ENCODE peak calls at places on chromosomes 2 and 18, in four cellular contexts. T is mesendoderm, U is cardiac muscle cell, A is heart right ventricle. Y is an unnamed sample. For H3K4me1, the result is how much of the 10 kb centered on the place peaks cover.

GRCh38 chr2:119242276-119243119 is 18.9 kb downstream of the STEAP3 start:
- DNase-seq in U (no peak), A (no peak), T (no peak), Y (no peak)

GRCh38 chr2:159074605-159075004 is 106.2 kb downstream of the TANC1 start:
- DNase-seq in A (no peak), U (no peak), T (no peak), Y (no peak)

GRCh38 chr2:82834893-82835292 is 1624.2 kb downstream of the SUCLG1 start:
- DNase-seq in U (no peak), T (no peak), A (no peak), Y (no peak)

GRCh38 chr2:190996338-190996946 is 17.5 kb downstream of the STAT1 start:
- DNase-seq in T (peak), A (no peak), U (peak), Y (no peak)

GRCh38 chr2:42348113-42348805 is 12.8 kb downstream of the COX7A2L start:
- DNase-seq in T (no peak), U (no peak), A (no peak), Y (no peak)

GRCh38 chr2:240463866-240464481 is 28.5 kb downstream of the GPC1 start:
- DNase-seq in T (no peak), A (peak), U (no peak), Y (no peak)

GRCh38 chr18:42798606-42799005 is 316.9 kb downstream of the RIT2 start:
- DNase-seq in U (no peak), A (no peak), T (peak), Y (no peak)

GRCh38 chr2:181371782-181372292 is 85.3 kb upstream of the ITGA4 start:
- DNase-seq in A (no peak), T (no peak), U (peak), Y (peak)

GRCh38 chr2:76953733-76954347 is 568.3 kb downstream of the LRRTM4 start:
- DNase-seq in T (peak), A (peak), U (peak), Y (peak)

GRCh38 chr2:86556508-86556907 is 6.7 kb downstream of the CHMP3 start:
- DNase-seq in U (no peak), T (peak), A (no peak), Y (no peak)

GRCh38 chr2:111918383-111918806 is 20.0 kb downstream of the MERTK start:
- DNase-seq in T (no peak), U (peak), A (no peak), Y (no peak)

GRCh38 chr2:175877845-175878563 is 124.1 kb downstream of the LNPK start:
- DNase-seq in A (no peak), T (no peak), U (peak), Y (no peak)

GRCh38 chr2:60868589-60869273 is 12.6 kb upstream of the REL start:
- DNase-seq in U (no peak), T (no peak), A (no peak), Y (no peak)

GRCh38 chr2:144210076-144210475 is 309.8 kb downstream of the ZEB2 start:
- DNase-seq in A (no peak), U (no peak), T (no peak), Y (no peak)

GRCh38 chr18:74040459-74041332 is 106.9 kb downstream of the FBXO15 start:
- DNase-seq in U (peak), A (no peak), T (peak), Y (no peak)

GRCh38 chr2:173589604-173590277 is 235.1 kb downstream of the CDCA7 start:
- DNase-seq in T (no peak), U (no peak), A (no peak), Y (peak)

GRCh38 chr2:63058149-63058741 is 7.6 kb downstream of the OTX1 start:
- DNase-seq in T (peak), U (no peak), A (no peak), Y (no peak)

GRCh38 chr18:78479443-78479842 is 500.2 kb upstream of the SALL3 start:
- DNase-seq in A (no peak), T (no peak), U (no peak), Y (no peak)

GRCh38 chr2:163401481-163401880 is 334.3 kb downstream of the FIGN start:
- DNase-seq in A (no peak), T (no peak), U (peak), Y (peak)

GRCh38 chr2:165402142-165402541 is 67.4 kb upstream of the CSRNP3 start:
- DNase-seq in A (no peak), T (no peak), U (no peak), Y (no peak)

GRCh38 chr2:74100254-74101216 is 47.2 kb downstream of the BOLA3 start:
- DNase-seq in U (no peak), A (no peak), T (no peak), Y (no peak)

GRCh38 chr2:182504903-182505302 is 78.1 kb upstream of the PDE1A start:
- DNase-seq in U (peak), T (peak), A (peak), Y (peak)

GRCh38 chr2:38375711-38376345 is 1.2 kb downstream of the ATL2 start:
- DNase-seq in U (peak), T (no peak), A (peak), Y (no peak)

GRCh38 chr18:48138660-48139426 is 208.4 kb upstream of the SMAD2 start:
- DNase-seq in A (no peak), T (no peak), U (no peak), Y (no peak)

GRCh38 chr2:232478571-232479340 is 8.9 kb downstream of the ECEL1 start:
- DNase-seq in U (no peak), T (no peak), A (no peak), Y (no peak)

GRCh38 chr2:20157606-20157970 is 67.3 kb downstream of the SDC1 start:
- DNase-seq in T (no peak), U (no peak), A (no peak), Y (no peak)

GRCh38 chr2:40823465-40823864 is 371.6 kb upstream of the SLC8A1 start:
- DNase-seq in A (no peak), U (no peak), T (no peak), Y (no peak)

GRCh38 chr2:43082111-43082877 is 144.1 kb downstream of the ZFP36L2 start:
- DNase-seq in A (peak), U (peak), T (no peak), Y (peak)

GRCh38 chr2:233867993-233868532 is at the start of gene MSL3B:
- DNase-seq in T (peak), U (peak), A (no peak), Y (peak)

DNA sequence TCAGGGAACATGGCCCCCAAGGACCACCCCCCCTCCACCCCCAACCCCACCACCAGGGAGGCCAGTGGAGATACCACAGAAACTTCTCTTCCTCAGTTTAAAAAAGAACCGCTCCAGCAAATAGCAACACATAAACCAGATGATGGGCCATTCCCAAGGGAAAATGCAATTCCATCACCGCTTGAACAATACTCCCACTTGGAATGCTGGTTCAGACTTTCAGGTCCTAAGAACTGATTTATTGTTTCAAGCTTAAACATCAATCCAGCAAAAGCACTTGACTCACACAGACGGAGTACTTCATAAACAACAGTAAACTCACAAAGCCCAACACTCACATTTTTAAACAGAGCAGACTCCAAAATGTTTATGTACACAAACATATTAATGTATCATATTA is 6.9 kb downstream of the HDAC4 start:
- DNase-seq in T (no peak), A (no peak), U (peak), Y (no peak)
- H3K27ac ChIP-seq in T (no peak), A (no peak), U (no peak), Y (no peak)

DNA sequence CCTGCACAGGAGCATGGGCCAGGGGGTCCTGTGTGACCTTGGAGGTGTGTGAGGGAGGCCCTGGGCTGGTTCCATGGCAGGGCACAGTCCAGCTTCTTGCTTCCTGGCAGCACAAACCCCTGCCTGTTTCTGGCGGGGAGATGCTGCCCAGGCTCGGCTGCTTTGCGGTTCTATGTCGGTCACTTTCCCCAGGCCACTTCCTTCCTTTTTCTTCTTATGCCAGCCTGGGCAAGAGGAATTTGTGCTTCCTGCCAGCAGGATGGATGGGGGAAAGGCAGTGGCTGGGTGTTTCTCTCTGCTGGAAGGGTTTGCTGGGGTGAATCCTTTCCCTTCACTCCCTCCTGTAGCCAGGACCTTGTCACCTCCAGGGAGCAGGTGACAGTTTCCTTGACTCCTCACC is 24.3 kb downstream of the ASAP2 start:
- DNase-seq in T (no peak), A (no peak), U (no peak), Y (no peak)
- H3K4me1 ChIP-seq in T (under half), A (half or more), U (under half), Y (half or more)

GRCh38 chr2:24452499-24452878 is 38.6 kb upstream of the NCOA1 start:
- DNase-seq in T (no peak), U (no peak), A (no peak), Y (no peak)
- H3K27ac ChIP-seq in T (no peak), U (no peak), A (no peak), Y (no peak)

GRCh38 chr18:21090680-21091079 is 20.9 kb downstream of the ROCK1 start:
- DNase-seq in T (no peak), A (no peak), U (no peak), Y (no peak)

GRCh38 chr18:21096760-21097159 is 14.9 kb downstream of the ROCK1 start:
- DNase-seq in A (no peak), U (no peak), T (no peak), Y (no peak)

GRCh38 chr18:21093133-21093532 is 18.5 kb downstream of the ROCK1 start:
- DNase-seq in A (no peak), U (no peak), T (no peak), Y (no peak)
- H3K4me1 ChIP-seq in A (under half), U (under half), T (under half), Y (under half)

GRCh38 chr2:109331081-109331480 is 202.1 kb downstream of the SH3RF3 start:
- DNase-seq in A (no peak), T (no peak), U (peak), Y (no peak)
- H3K27ac ChIP-seq in A (no peak), T (no peak), U (no peak), Y (no peak)

GRCh38 chr2:16023663-16024360 is 83.5 kb downstream of the MYCN start:
- DNase-seq in T (no peak), A (no peak), U (no peak), Y (no peak)

GRCh38 chr2:16025876-16026640 is 85.7 kb downstream of the MYCN start:
- DNase-seq in A (no peak), U (no peak), T (no peak), Y (no peak)

GRCh38 chr2:16026816-16027501 is 86.6 kb downstream of the MYCN start:
- DNase-seq in A (no peak), T (no peak), U (no peak), Y (no peak)

GRCh38 chr2:16022548-16023240 is 82.3 kb downstream of the MYCN start:
- DNase-seq in T (peak), U (no peak), A (no peak), Y (no peak)

GRCh38 chr2:16025211-16025875 is 85.0 kb downstream of the MYCN start:
- DNase-seq in U (no peak), T (no peak), A (no peak), Y (no peak)
- H3K4me1 ChIP-seq in U (under half), T (under half), A (under half), Y (under half)

GRCh38 chr2:236547725-236548124 is 21.9 kb upstream of the ACKR3 start:
- DNase-seq in T (no peak), A (no peak), U (no peak), Y (no peak)

GRCh38 chr2:236546561-236546961 is 23.1 kb upstream of the ACKR3 start:
- DNase-seq in A (no peak), U (no peak), T (no peak), Y (no peak)

GRCh38 chr2:236550298-236550697 is 19.3 kb upstream of the ACKR3 start:
- DNase-seq in A (no peak), T (no peak), U (no peak), Y (no peak)

GRCh38 chr2:236549165-236549564 is 20.5 kb upstream of the ACKR3 start:
- DNase-seq in T (peak), U (no peak), A (no peak), Y (no peak)

GRCh38 chr2:236548179-236548918 is 21.3 kb upstream of the ACKR3 start:
- DNase-seq in T (no peak), A (no peak), U (peak), Y (no peak)
- H3K27ac ChIP-seq in T (no peak), A (no peak), U (no peak), Y (no peak)

GRCh38 chr2:44940053-44940494 is 1.4 kb upstream of the SIX3 start:
- DNase-seq in U (no peak), A (no peak), T (peak), Y (no peak)
- H3K4me1 ChIP-seq in U (under half), A (half or more), T (under half), Y (under half)

Y was measured in foreskin keratinocyte.